ENCODE peak calls at places on chromosomes 13 and 19, in five cellular contexts. U is mucosa of gallbladder; N is HFF-Myc; K is stimulated activated CD4-positive, alpha-beta T cell treated with anti-CD3 and anti-CD28 coated beads, Interleukin-1b, Interleukin-23, amount 100 ng/mL, for 24 hours; M is CD4-positive, alpha-beta T cell. V is an unnamed sample.

GRCh38 chr19:13978306-13978705 is 26.0 kb downstream of the DCAF15 start:
- DNase-seq in U (peak; percentile 53), N (peak; percentile 11), K (no peak), M (no peak), V (peak; percentile 89)

GRCh38 chr19:6070179-6071102 is 39.9 kb downstream of the RFX2 start:
- DNase-seq in U (no peak), N (no peak), K (no peak), M (no peak), V (no peak)

GRCh38 chr13:110913322-110913721 is 1.5 kb downstream of the ANKRD10 start:
- DNase-seq in U (no peak), N (no peak), K (no peak), M (no peak), V (no peak)

GRCh38 chr19:49490287-49491029 is 3.0 kb downstream of the RPL13A start:
- DNase-seq in U (no peak), N (no peak), K (no peak), M (no peak), V (no peak)

GRCh38 chr13:74575729-74576125 is 441.5 kb upstream of the KLF12 start:
- DNase-seq in U (peak; percentile 29), N (no peak), K (peak; percentile 38), M (peak; percentile 57), V (peak; percentile 15)

GRCh38 chr13:65417953-65418352 is 1812.2 kb downstream of the PCDH9 start:
- DNase-seq in U (no peak), N (no peak), K (no peak), M (no peak), V (no peak)

GRCh38 chr19:45440873-45441654 is 17.3 kb upstream of the ERCC1 start:
- DNase-seq in U (no peak), N (no peak), K (no peak), M (no peak), V (no peak)

GRCh38 chr13:93752506-93752905 is 525.9 kb downstream of the GPC6 start:
- DNase-seq in U (no peak), N (no peak), K (no peak), M (no peak), V (no peak)